ENCODE peak calls at places on chromosomes 6 and 20, in six cellular contexts. K is mesendoderm, M is IMR-90, L is mesenchymal stem cell, O is neuronal stem cell, V is H1. H is an unnamed sample.

GRCh38 chr6:167505199-167505598 is 180.3 kb downstream of the TTLL2 start:
- DNase-seq in K (no peak), M (no peak), L (no peak), O (no peak), V (no peak), H (no peak)

GRCh38 chr20:4502756-4503155 is 219.0 kb upstream of the PRND start:
- DNase-seq in K (no peak), M (no peak), L (no peak), O (no peak), V (no peak), H (no peak)

GRCh38 chr6:11761744-11762620 is 16.6 kb downstream of the ADTRP start:
- DNase-seq in K (no peak), M (no peak), L (no peak), O (no peak), V (no peak), H (no peak)

GRCh38 chr6:72245565-72245964 is 359.2 kb downstream of the RIMS1 start:
- DNase-seq in K (peak), M (peak), L (no peak), O (peak), V (no peak), H (no peak)

GRCh38 chr6:45454008-45454911 is 76.5 kb upstream of the SUPT3H start:
- DNase-seq in K (peak), M (peak), L (peak), O (no peak), V (no peak), H (peak)

GRCh38 chr6:11500008-11500407 is 37.5 kb upstream of the TMEM170B start:
- DNase-seq in K (peak), M (peak), L (peak), O (no peak), V (no peak), H (peak)

GRCh38 chr20:53515749-53516148 is 77.9 kb downstream of the ZNF217 start:
- DNase-seq in K (no peak), M (no peak), L (no peak), O (no peak), V (no peak), H (no peak)

GRCh38 chr6:42405025-42405424 is 46.7 kb downstream of the TRERF1 start:
- DNase-seq in K (peak), M (peak), L (peak), O (no peak), V (no peak), H (no peak)

GRCh38 chr6:110939429-110939828 is 19.1 kb upstream of the GTF3C6 start:
- DNase-seq in K (no peak), M (no peak), L (no peak), O (no peak), V (no peak), H (no peak)

GRCh38 chr6:149934249-149935156 is 7.3 kb upstream of the ULBP2 start:
- DNase-seq in K (peak), M (peak), L (peak), O (peak), V (peak), H (peak)

GRCh38 chr6:150866147-150867073 is 908 bp downstream of the MTHFD1L start:
- DNase-seq in K (peak), M (peak), L (peak), O (peak), V (peak), H (peak)

GRCh38 chr6:39902786-39903465 is 31.3 kb downstream of the MOCS1 start:
- DNase-seq in K (no peak), M (no peak), L (no peak), O (no peak), V (no peak), H (no peak)

GRCh38 chr6:97049254-97050004 is 124.9 kb downstream of the KLHL32 start:
- DNase-seq in K (peak), M (no peak), L (no peak), O (no peak), V (no peak), H (no peak)

GRCh38 chr20:53609501-53610445 is 16.1 kb upstream of the ZNF217 start:
- DNase-seq in K (peak), M (peak), L (peak), O (no peak), V (peak), H (no peak)

GRCh38 chr20:45496166-45496565 is 19.3 kb downstream of the SPINT3 start:
- DNase-seq in K (no peak), M (no peak), L (no peak), O (no peak), V (no peak), H (no peak)

GRCh38 chr20:36462440-36463211 is 78.7 kb upstream of the MYL9 start:
- DNase-seq in K (no peak), M (peak), L (peak), O (no peak), V (peak), H (no peak)

GRCh38 chr6:104201557-104201956 is 658.2 kb downstream of the HACE1 start:
- DNase-seq in K (peak), M (no peak), L (no peak), O (no peak), V (no peak), H (no peak)

GRCh38 chr6:20708367-20709124 is 174.3 kb downstream of the CDKAL1 start:
- DNase-seq in K (peak), M (peak), L (no peak), O (no peak), V (no peak), H (no peak)

GRCh38 chr6:79076160-79076559 is 1.9 kb downstream of the PHIP start:
- DNase-seq in K (no peak), M (peak), L (peak), O (no peak), V (no peak), H (no peak)

GRCh38 chr6:100173211-100173610 is 179.2 kb upstream of the MCHR2 start:
- DNase-seq in K (no peak), M (no peak), L (no peak), O (no peak), V (no peak), H (no peak)

GRCh38 chr6:40722553-40723258 is 135.5 kb upstream of the LRFN2 start:
- DNase-seq in K (no peak), M (peak), L (peak), O (no peak), V (no peak), H (no peak)

GRCh38 chr6:147176795-147177194 is 27.4 kb upstream of the STXBP5 start:
- DNase-seq in K (peak), M (no peak), L (no peak), O (no peak), V (no peak), H (peak)

GRCh38 chr6:32829495-32829894 is 9.0 kb downstream of the TAP2 start:
- DNase-seq in K (peak), M (no peak), L (no peak), O (no peak), V (no peak), H (no peak)

GRCh38 chr6:105941616-105942412 is 144.3 kb upstream of the PRDM1 start:
- DNase-seq in K (no peak), M (peak), L (no peak), O (no peak), V (no peak), H (no peak)

GRCh38 chr6:21238208-21238607 is 355.3 kb upstream of the SOX4 start:
- DNase-seq in K (no peak), M (no peak), L (no peak), O (no peak), V (no peak), H (no peak)

GRCh38 chr6:117481926-117482239 is 591 bp upstream of the DCBLD1 start:
- DNase-seq in K (peak), M (no peak), L (no peak), O (no peak), V (no peak), H (no peak)

GRCh38 chr6:170243791-170244291 is 47.0 kb downstream of the DLL1 start:
- DNase-seq in K (no peak), M (no peak), L (no peak), O (no peak), V (no peak), H (no peak)

GRCh38 chr6:7035837-7036249 is 71.9 kb upstream of the RREB1 start:
- DNase-seq in K (peak), M (no peak), L (no peak), O (no peak), V (no peak), H (no peak)

GRCh38 chr20:3390759-3391500 is 16.5 kb downstream of the DNAAF9 start:
- DNase-seq in K (no peak), M (no peak), L (no peak), O (no peak), V (no peak), H (no peak)

GRCh38 chr20:3396492-3396891 is 11.0 kb downstream of the DNAAF9 start:
- DNase-seq in K (no peak), M (no peak), L (no peak), O (no peak), V (no peak), H (no peak)

DNA sequence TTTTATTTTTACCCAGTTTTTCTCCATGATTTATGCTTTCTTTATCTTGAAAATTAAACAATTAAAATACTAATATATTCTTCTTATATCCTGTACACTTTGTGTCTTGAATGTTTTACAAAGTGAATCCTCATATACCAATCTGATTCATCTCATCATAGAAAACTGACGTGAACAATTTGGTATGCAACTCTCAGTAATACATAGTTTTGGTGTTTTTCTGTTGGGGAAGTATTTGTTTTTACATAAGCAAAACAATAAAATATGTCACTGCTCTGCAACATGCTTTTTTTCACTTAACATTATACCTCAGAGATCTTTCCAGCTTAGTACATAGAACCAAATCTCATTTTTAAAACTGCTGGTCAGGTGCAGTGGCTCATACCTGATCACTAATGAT is 14.7 kb downstream of the DNAAF9 start:
- DNase-seq in K (no peak), M (no peak), L (no peak), O (no peak), V (no peak), H (peak)
- H2AK5ac ChIP-seq in K (no peak), M (no peak), L (no peak), O (no peak), V (no peak), H (no peak)

GRCh38 chr20:57364451-57364850 is 13.4 kb downstream of the RAE1 start:
- DNase-seq in K (no peak), M (no peak), L (no peak), O (no peak), V (no peak), H (no peak)
- H3K4me3 ChIP-seq in K (no peak), M (no peak), L (no peak), O (no peak), V (no peak), H (no peak)

GRCh38 chr20:25549172-25549865 is 36.0 kb downstream of the NINL start:
- DNase-seq in K (no peak), M (no peak), L (no peak), O (no peak), V (no peak), H (no peak)
- H2AK5ac ChIP-seq in K (peak), M (peak), L (peak), O (peak), V (no peak), H (peak)

DNA sequence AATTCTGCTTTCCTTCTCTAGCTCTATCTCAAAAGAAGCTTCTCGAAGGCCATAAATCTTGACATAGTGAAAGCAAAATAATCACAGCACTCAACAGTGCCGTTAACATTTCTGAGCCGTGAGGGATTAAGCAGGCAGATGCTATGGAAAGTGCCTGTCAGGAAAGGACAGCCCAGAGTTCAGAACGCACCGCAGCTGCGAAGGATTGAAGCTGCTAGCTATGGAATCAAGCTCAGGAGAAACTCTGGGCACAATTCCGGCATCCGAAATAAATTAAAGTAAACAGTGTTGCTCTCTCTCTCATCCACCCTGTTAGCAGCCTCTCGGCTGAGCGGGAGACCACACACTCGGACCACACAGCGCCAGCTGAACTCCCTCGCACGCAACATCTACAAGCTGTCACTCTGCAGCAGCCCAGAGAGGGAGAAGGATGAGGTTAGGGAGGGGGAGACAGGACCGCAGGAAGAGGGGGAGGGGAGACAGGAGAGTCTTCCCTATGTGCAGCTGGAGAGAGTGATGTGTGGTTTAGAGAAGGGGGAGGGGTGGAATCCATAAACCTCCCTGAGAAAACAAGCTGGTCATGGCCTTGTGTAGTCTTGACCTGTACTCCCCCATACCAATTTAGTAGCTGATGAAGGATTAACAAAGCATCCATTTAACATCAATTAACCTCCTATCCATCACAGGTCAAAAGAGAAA is 9.0 kb downstream of the EXOC2 start:
- DNase-seq in K (peak), M (peak), L (peak), O (peak), V (peak), H (no peak)
- H3K4me3 ChIP-seq in K (no peak), M (peak), L (peak), O (peak), V (peak), H (no peak)

GRCh38 chr6:30769088-30769852 is 24.9 kb upstream of the IER3 start:
- DNase-seq in K (peak), M (peak), L (peak), O (no peak), V (no peak), H (peak)

GRCh38 chr6:30767944-30768301 is 23.6 kb upstream of the IER3 start:
- DNase-seq in K (no peak), M (no peak), L (no peak), O (no peak), V (no peak), H (no peak)

GRCh38 chr6:30767158-30767943 is 23.0 kb upstream of the IER3 start:
- DNase-seq in K (no peak), M (no peak), L (no peak), O (no peak), V (no peak), H (no peak)

GRCh38 chr6:30768634-30769087 is 24.3 kb upstream of the IER3 start:
- DNase-seq in K (peak), M (no peak), L (no peak), O (no peak), V (no peak), H (no peak)

DNA sequence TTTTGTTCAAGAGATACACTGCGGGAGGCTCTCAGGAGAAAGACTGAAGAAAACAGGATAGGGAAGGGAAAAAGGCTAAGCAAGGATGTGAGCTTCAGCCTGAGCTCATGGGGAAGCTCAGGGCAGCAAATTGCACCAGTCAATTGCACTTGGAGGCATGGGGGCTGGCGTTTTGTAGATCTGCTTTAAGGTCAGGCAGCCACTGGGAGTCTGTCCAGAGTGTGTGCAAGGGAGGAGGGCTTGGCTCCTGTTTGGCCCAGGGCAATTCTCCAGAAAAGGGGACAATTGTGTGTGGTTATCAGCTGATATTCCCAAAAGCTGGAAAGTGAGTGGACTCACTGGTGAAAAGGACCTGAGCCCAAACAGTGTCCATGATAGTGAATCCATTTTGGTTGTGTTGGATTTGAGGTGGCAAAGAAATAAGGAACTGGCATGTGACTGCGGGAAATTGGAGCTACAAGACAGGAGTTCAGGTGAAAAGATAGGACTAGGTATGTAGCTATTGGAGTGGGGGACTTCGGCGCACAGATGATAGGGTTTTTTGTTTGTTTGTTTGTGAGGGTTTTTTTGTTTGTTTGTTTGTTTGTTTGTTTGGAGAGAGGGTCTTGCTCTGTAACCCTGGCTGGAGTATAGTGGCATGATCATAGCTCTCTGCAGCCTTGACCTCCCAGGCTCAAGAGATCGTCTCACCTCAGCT is 22.3 kb upstream of the IER3 start:
- DNase-seq in K (no peak), M (no peak), L (no peak), O (no peak), V (no peak), H (no peak)
- H2AK5ac ChIP-seq in K (peak), M (peak), L (peak), O (no peak), V (peak), H (peak)

DNA sequence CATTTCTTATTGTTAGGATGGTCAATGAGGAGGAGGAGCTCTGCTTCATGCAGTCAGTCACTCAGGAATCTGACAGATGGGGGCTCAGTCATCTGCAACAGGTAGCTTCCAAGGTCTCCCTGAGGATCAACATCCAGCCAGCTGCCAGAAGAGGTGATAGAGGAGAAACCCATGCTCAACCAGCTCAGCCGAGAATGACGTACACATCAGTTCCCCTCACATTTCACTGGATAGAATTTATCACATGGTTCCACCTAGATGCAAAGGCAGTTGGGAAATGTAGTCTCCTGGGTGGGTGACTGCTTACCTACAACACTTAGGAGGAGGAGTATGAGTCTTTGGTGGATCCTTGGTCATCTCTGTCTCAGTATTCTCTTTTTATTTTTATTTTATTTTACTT is 144.5 kb downstream of the CEBPB start:
- DNase-seq in K (peak), M (peak), L (peak), O (peak), V (no peak), H (peak)
- H3K4me3 ChIP-seq in K (no peak), M (no peak), L (no peak), O (no peak), V (no peak), H (no peak)

DNA sequence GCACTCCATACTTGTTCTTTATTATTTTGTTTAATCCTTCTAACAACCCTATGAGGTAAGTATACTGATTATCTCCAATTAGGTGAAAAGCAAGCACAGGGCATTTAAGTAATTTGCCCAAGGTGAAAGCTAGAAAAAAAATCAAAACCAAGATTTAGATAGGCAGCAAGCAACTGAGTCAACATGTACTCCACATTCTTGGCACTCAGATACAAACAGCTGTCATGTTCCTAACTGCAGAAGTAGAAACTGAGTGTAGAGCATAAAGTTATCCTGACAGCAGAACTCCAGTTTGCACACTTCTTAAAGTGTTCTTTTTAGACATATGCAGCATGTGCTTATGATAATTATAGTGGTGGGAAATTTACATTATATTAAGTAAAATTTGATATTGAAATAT is 278.1 kb downstream of the MEI4 start:
- DNase-seq in K (no peak), M (no peak), L (no peak), O (no peak), V (no peak), H (no peak)
- H2AK5ac ChIP-seq in K (no peak), M (no peak), L (no peak), O (no peak), V (no peak), H (no peak)

H was measured in trophoblast cell.